ENCODE peak calls at places on chromosomes 12 and 14, in ten cellular contexts. D is hypothalamus, S is NCI-H774, J is foreskin keratinocyte, R is AG20443, M is islet precursor cell, F is NCI-H1092, A is EL, G is NCI-H460, H is hepatic stellate cell. I is an unnamed sample.
A peak's percentile ranks its signal among the peaks of the same experiment; 100 is the strongest.

GRCh38 chr12:113161415-113162016 is 12.0 kb downstream of the CFAP73 start:
- DNase-seq in F (no peak), R (no peak), D (peak; percentile 8), M (peak; percentile 100), A (peak; percentile 17), S (peak; percentile 18), J (no peak), G (no peak), H (no peak), I (no peak)

GRCh38 chr12:94250130-94250529 is 101.8 kb downstream of the PLXNC1 start:
- DNase-seq in A (no peak), G (no peak), H (no peak), F (no peak), R (no peak), D (no peak), J (no peak), S (no peak), M (no peak), I (no peak)

GRCh38 chr12:89328483-89329030 is 23.7 kb downstream of the DUSP6 start:
- DNase-seq in G (no peak), J (no peak), F (no peak), S (no peak), D (no peak), H (no peak), M (peak; percentile 80), A (no peak), R (no peak), I (no peak)

GRCh38 chr14:71212683-71213107 is 305.4 kb downstream of the PCNX1 start:
- DNase-seq in J (peak; percentile 32), S (no peak), D (no peak), G (no peak), M (no peak), R (no peak), A (no peak), H (no peak), F (no peak), I (no peak)

GRCh38 chr14:56539862-56540261 is 39.7 kb upstream of the TMEM260 start:
- DNase-seq in A (no peak), F (no peak), S (no peak), G (no peak), R (no peak), D (no peak), J (no peak), H (no peak), M (no peak), I (no peak)

GRCh38 chr14:104141621-104142091 is 3.3 kb downstream of the KIF26A start:
- DNase-seq in J (no peak), S (no peak), G (no peak), D (no peak), H (no peak), M (peak; percentile 49), R (no peak), A (no peak), F (no peak), I (no peak)

GRCh38 chr14:51593397-51593796 is 58.3 kb upstream of the FRMD6 start:
- DNase-seq in R (peak; percentile 37), F (no peak), D (no peak), M (no peak), A (no peak), S (no peak), H (no peak), J (no peak), G (peak; percentile 74), I (no peak)

GRCh38 chr12:118055144-118055557 is 5.8 kb downstream of the WSB2 start:
- DNase-seq in F (no peak), S (peak; percentile 22), R (peak; percentile 20), D (no peak), A (peak; percentile 54), J (no peak), H (no peak), G (peak; percentile 57), M (peak; percentile 82), I (peak; percentile 66)

GRCh38 chr14:100396266-100396795 is 73.2 kb downstream of the SLC25A47 start:
- DNase-seq in M (no peak), J (no peak), A (no peak), D (no peak), H (no peak), S (no peak), F (no peak), G (no peak), R (no peak), I (no peak)

GRCh38 chr12:121128908-121129704 is 3.6 kb upstream of the P2RX7 start:
- DNase-seq in S (peak; percentile 78), H (peak; percentile 85), J (no peak), G (no peak), A (peak; percentile 30), D (peak; percentile 51), R (peak; percentile 67), F (no peak), M (no peak), I (peak; percentile 61)

GRCh38 chr12:7934560-7935463 is 1.2 kb downstream of the SLC2A3 start:
- DNase-seq in F (no peak), H (no peak), A (peak; percentile 10), R (no peak), M (no peak), D (no peak), G (no peak), S (no peak), J (no peak), I (no peak)

GRCh38 chr14:75723716-75724115 is 62.7 kb downstream of the TTLL5 start:
- DNase-seq in S (no peak), M (no peak), A (no peak), R (no peak), F (no peak), G (no peak), D (no peak), J (no peak), H (no peak), I (no peak)